ENCODE peak calls at places on chromosome 9, in five cellular contexts. One of them, this sample, is unnamed.

GRCh38 chr9:135343136-135343535 is 136.4 kb upstream of the PPP1R26 start:
- DNase-seq in A549: no peak
- DNase-seq in heart left ventricle: no peak
- DNase-seq in prostate gland: no peak
- DNase-seq in IMR-90: no peak
- DNase-seq in this sample: no peak

GRCh38 chr9:6870650-6871477 is 113.1 kb downstream of the KDM4C start:
- DNase-seq in A549: no peak
- DNase-seq in heart left ventricle: no peak
- DNase-seq in prostate gland: no peak
- DNase-seq in IMR-90: no peak
- DNase-seq in this sample: peak

GRCh38 chr9:28598396-28598795 is 1025.1 kb upstream of the C9orf72 start:
- DNase-seq in A549: no peak
- DNase-seq in heart left ventricle: no peak
- DNase-seq in prostate gland: no peak
- DNase-seq in IMR-90: no peak
- DNase-seq in this sample: peak

GRCh38 chr9:16344343-16344742 is 526.1 kb downstream of the BNC2 start:
- DNase-seq in A549: peak
- DNase-seq in heart left ventricle: no peak
- DNase-seq in prostate gland: no peak
- DNase-seq in IMR-90: peak
- DNase-seq in this sample: no peak

GRCh38 chr9:92176800-92177185 is 61.6 kb upstream of the SPTLC1 start:
- DNase-seq in A549: no peak
- DNase-seq in heart left ventricle: no peak
- DNase-seq in prostate gland: no peak
- DNase-seq in IMR-90: no peak
- DNase-seq in this sample: no peak

GRCh38 chr9:121699271-121700164 is 48.1 kb downstream of the DAB2IP start:
- DNase-seq in A549: no peak
- DNase-seq in heart left ventricle: peak
- DNase-seq in prostate gland: no peak
- DNase-seq in IMR-90: peak
- DNase-seq in this sample: peak

GRCh38 chr9:112378441-112379176 is 1.3 kb upstream of the HSDL2 start:
- DNase-seq in A549: no peak
- DNase-seq in heart left ventricle: no peak
- DNase-seq in prostate gland: no peak
- DNase-seq in IMR-90: no peak
- DNase-seq in this sample: peak

GRCh38 chr9:6763244-6763643 is 5.5 kb downstream of the KDM4C start:
- DNase-seq in A549: no peak
- DNase-seq in heart left ventricle: no peak
- DNase-seq in prostate gland: no peak
- DNase-seq in IMR-90: no peak
- DNase-seq in this sample: no peak

GRCh38 chr9:14383296-14383695 is 69.4 kb upstream of the NFIB start:
- DNase-seq in A549: no peak
- DNase-seq in heart left ventricle: peak
- DNase-seq in prostate gland: no peak
- DNase-seq in IMR-90: no peak
- DNase-seq in this sample: no peak

GRCh38 chr9:134963546-134963945 is 45.8 kb upstream of the FCN1 start:
- DNase-seq in A549: no peak
- DNase-seq in heart left ventricle: no peak
- DNase-seq in prostate gland: no peak
- DNase-seq in IMR-90: no peak
- DNase-seq in this sample: no peak

GRCh38 chr9:72579190-72579589 is 57.8 kb downstream of the TMC1 start:
- DNase-seq in A549: peak
- DNase-seq in heart left ventricle: peak
- DNase-seq in prostate gland: peak
- DNase-seq in IMR-90: peak
- DNase-seq in this sample: peak

GRCh38 chr9:137705443-137705863 is 86.6 kb downstream of the EHMT1 start:
- DNase-seq in A549: no peak
- DNase-seq in heart left ventricle: no peak
- DNase-seq in prostate gland: no peak
- DNase-seq in IMR-90: no peak
- DNase-seq in this sample: no peak

GRCh38 chr9:98775831-98776441 is 20.4 kb downstream of the ANKS6 start:
- DNase-seq in A549: peak
- DNase-seq in heart left ventricle: peak
- DNase-seq in prostate gland: no peak
- DNase-seq in IMR-90: peak
- DNase-seq in this sample: no peak

GRCh38 chr9:37407468-37407867 is 15.0 kb upstream of the GRHPR start:
- DNase-seq in A549: peak
- DNase-seq in heart left ventricle: no peak
- DNase-seq in prostate gland: no peak
- DNase-seq in IMR-90: no peak
- DNase-seq in this sample: no peak

GRCh38 chr9:120571443-120572257 is 8.3 kb downstream of the CDK5RAP2 start:
- DNase-seq in A549: no peak
- DNase-seq in heart left ventricle: peak
- DNase-seq in prostate gland: peak
- DNase-seq in IMR-90: peak
- DNase-seq in this sample: peak

GRCh38 chr9:8604201-8604600 is 804.6 kb upstream of the DMAC1 start:
- DNase-seq in A549: no peak
- DNase-seq in heart left ventricle: no peak
- DNase-seq in prostate gland: no peak
- DNase-seq in IMR-90: no peak
- DNase-seq in this sample: no peak

GRCh38 chr9:121322037-121322736 is 47.9 kb downstream of the STOM start:
- DNase-seq in A549: peak
- DNase-seq in heart left ventricle: no peak
- DNase-seq in prostate gland: no peak
- DNase-seq in IMR-90: peak
- DNase-seq in this sample: no peak

GRCh38 chr9:113580041-113580953 is 116.8 kb downstream of the RGS3 start:
- DNase-seq in A549: no peak
- DNase-seq in heart left ventricle: peak
- DNase-seq in prostate gland: peak
- DNase-seq in IMR-90: peak
- DNase-seq in this sample: peak

GRCh38 chr9:129735546-129735945 is 17.3 kb downstream of the PTGES start:
- DNase-seq in A549: no peak
- DNase-seq in heart left ventricle: no peak
- DNase-seq in prostate gland: no peak
- DNase-seq in IMR-90: no peak
- DNase-seq in this sample: no peak

GRCh38 chr9:129739432-129739831 is 13.4 kb downstream of the PTGES start:
- DNase-seq in A549: no peak
- DNase-seq in heart left ventricle: no peak
- DNase-seq in prostate gland: no peak
- DNase-seq in IMR-90: no peak
- DNase-seq in this sample: no peak

GRCh38 chr9:129736334-129736733 is 16.5 kb downstream of the PTGES start:
- DNase-seq in A549: no peak
- DNase-seq in heart left ventricle: no peak
- DNase-seq in prostate gland: no peak
- DNase-seq in IMR-90: no peak
- DNase-seq in this sample: no peak

GRCh38 chr9:129740174-129740573 is 12.7 kb downstream of the PTGES start:
- DNase-seq in A549: no peak
- DNase-seq in heart left ventricle: no peak
- DNase-seq in prostate gland: no peak
- DNase-seq in IMR-90: no peak
- DNase-seq in this sample: no peak

GRCh38 chr9:129737479-129738269 is 15.2 kb downstream of the PTGES start:
- DNase-seq in A549: peak
- DNase-seq in heart left ventricle: peak
- DNase-seq in prostate gland: peak
- DNase-seq in IMR-90: peak
- DNase-seq in this sample: peak
- TF ChIP-seq POLR2A in A549: no peak
- TF ChIP-seq POLR2A in heart left ventricle: no peak
- TF ChIP-seq POLR2A in prostate gland: no peak
- TF ChIP-seq POLR2A in IMR-90: peak
- TF ChIP-seq POLR2A in this sample: peak

DNA sequence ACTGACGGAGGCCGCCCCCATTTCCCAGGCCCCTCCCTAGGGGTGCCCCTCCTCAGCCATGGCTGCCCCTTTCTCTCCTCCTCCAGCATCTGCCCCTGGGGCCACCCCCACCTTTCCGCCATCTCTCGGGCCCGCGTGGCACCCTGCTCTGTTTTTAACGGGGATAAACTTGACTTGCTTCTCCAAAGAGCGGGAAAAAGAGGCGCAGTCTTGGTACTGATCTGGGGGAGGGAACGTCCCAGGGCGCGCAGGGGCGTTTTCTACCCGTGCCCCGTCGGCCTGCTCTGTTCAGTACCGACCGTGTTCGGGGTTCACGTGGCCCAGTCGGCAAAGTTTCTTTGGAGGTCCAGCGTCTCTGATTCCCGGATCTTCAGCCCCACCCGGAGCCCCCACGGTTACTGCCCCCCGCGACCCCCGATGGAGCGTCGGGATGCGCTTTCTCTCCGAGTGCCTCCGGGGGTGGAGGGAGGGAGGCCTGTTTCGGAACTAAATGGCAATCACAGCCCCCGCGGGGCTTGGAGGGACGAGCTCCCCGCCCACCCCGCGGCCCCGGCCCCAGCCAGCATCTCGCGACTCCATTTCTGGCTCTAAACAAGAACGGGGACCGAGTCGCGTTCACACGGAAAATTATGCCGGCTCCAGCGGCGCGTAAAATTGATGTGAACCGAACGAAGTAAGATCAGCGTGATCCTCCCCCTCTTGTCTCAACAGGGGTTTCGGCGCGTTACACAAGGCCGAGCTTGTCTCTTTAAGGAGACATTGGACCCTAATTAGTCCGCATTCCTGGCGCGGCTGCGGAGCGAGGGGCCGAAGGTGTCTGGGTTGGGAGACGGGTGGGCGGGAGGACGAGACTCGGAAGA is 1.1 kb upstream of the TLE4 start:
- DNase-seq in A549: peak
- DNase-seq in heart left ventricle: peak
- DNase-seq in prostate gland: peak
- DNase-seq in IMR-90: peak
- DNase-seq in this sample: no peak
- TF ChIP-seq POLR2A in A549: peak
- TF ChIP-seq POLR2A in heart left ventricle: no peak
- TF ChIP-seq POLR2A in prostate gland: no peak
- TF ChIP-seq POLR2A in IMR-90: no peak
- TF ChIP-seq POLR2A in this sample: no peak

DNA sequence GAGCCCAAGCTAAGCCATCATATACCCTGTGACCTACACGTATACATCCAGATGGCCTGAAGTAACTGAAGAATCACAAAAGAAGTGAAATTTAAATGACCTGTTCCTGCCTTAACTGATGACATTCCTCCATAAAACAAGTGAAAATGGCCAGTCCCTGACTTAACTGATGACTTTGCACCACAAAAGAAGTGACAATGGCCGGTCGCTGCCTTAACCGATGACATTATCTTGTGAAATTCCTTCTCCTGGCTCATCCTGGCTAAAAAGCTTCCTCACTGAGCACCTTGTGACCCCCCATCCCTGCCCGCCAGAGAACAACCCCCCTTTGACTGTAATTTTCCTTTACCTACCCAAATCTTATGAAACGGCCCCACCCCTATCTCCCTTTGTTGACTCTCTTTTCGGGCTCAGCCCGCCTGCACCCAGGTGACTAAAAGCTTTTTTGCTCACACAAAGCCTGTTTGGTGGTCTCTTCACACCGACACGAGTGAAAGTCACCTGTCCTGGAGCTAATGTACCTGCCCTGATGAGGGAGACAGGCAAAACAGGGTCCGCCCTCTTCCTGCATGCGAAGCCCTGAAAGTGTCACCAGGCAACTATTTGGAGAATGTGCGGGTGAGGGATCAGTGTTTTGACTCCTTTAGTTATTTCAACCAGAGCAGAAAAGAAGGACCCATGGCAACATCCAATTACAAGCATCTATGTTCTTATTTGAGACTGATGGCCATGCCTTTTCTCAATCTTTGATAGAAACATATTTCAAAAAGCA is 266.1 kb downstream of the SMARCA2 start:
- DNase-seq in A549: no peak
- DNase-seq in heart left ventricle: no peak
- DNase-seq in prostate gland: no peak
- DNase-seq in IMR-90: peak
- DNase-seq in this sample: no peak
- TF ChIP-seq POLR2A in A549: no peak
- TF ChIP-seq POLR2A in heart left ventricle: no peak
- TF ChIP-seq POLR2A in prostate gland: no peak
- TF ChIP-seq POLR2A in IMR-90: no peak
- TF ChIP-seq POLR2A in this sample: no peak

GRCh38 chr9:133148351-133149129 is 15.2 kb downstream of the GBGT1 start:
- DNase-seq in A549: peak
- DNase-seq in heart left ventricle: no peak
- DNase-seq in prostate gland: peak
- DNase-seq in IMR-90: peak
- DNase-seq in this sample: peak
- TF ChIP-seq POLR2A in A549: no peak
- TF ChIP-seq POLR2A in heart left ventricle: no peak
- TF ChIP-seq POLR2A in prostate gland: no peak
- TF ChIP-seq POLR2A in IMR-90: peak
- TF ChIP-seq POLR2A in this sample: no peak